ENCODE peak calls at places on chromosomes 2 and 18, in five cellular contexts. One of them, this sample, is unnamed.

GRCh38 chr2:230614040-230614439 is 98.6 kb upstream of the CAB39 start:
- DNase-seq in HepG2: no peak
- DNase-seq in H1: no peak
- DNase-seq in K562: no peak
- DNase-seq in GM12878: no peak
- DNase-seq in this sample: no peak

GRCh38 chr18:79169958-79170555 is 100.9 kb downstream of the ATP9B start:
- DNase-seq in HepG2: peak; percentile 10
- DNase-seq in H1: no peak
- DNase-seq in K562: no peak
- DNase-seq in GM12878: no peak
- DNase-seq in this sample: no peak

GRCh38 chr2:61272421-61273070 is 110.6 kb downstream of the C2orf74 start:
- DNase-seq in HepG2: no peak
- DNase-seq in H1: no peak
- DNase-seq in K562: no peak
- DNase-seq in GM12878: no peak
- DNase-seq in this sample: no peak

GRCh38 chr2:751474-751873 is 74.3 kb upstream of the TMEM18 start:
- DNase-seq in HepG2: no peak
- DNase-seq in H1: no peak
- DNase-seq in K562: no peak
- DNase-seq in GM12878: no peak
- DNase-seq in this sample: no peak

GRCh38 chr2:120820885-120821279 is 85.2 kb downstream of the GLI2 start:
- DNase-seq in HepG2: no peak
- DNase-seq in H1: no peak
- DNase-seq in K562: peak; percentile 39
- DNase-seq in GM12878: no peak
- DNase-seq in this sample: no peak

GRCh38 chr18:12991839-12992216 is 666 bp downstream of the CEP192 start:
- DNase-seq in HepG2: no peak
- DNase-seq in H1: no peak
- DNase-seq in K562: no peak
- DNase-seq in GM12878: no peak
- DNase-seq in this sample: no peak

GRCh38 chr18:48199399-48199798 is 209.8 kb downstream of the ZBTB7C start:
- DNase-seq in HepG2: no peak
- DNase-seq in H1: no peak
- DNase-seq in K562: no peak
- DNase-seq in GM12878: no peak
- DNase-seq in this sample: no peak

GRCh38 chr2:71611247-71611646 is 157.9 kb downstream of the DYSF start:
- DNase-seq in HepG2: no peak
- DNase-seq in H1: peak; percentile 29
- DNase-seq in K562: no peak
- DNase-seq in GM12878: no peak
- DNase-seq in this sample: no peak

GRCh38 chr2:170812716-170813585 is 3.7 kb upstream of the GAD1 start:
- DNase-seq in HepG2: peak; percentile 82
- DNase-seq in H1: peak; percentile 54
- DNase-seq in K562: peak; percentile 67
- DNase-seq in GM12878: no peak
- DNase-seq in this sample: peak; percentile 80

GRCh38 chr2:65313126-65313953 is 85.7 kb downstream of the ACTR2 start:
- DNase-seq in HepG2: no peak
- DNase-seq in H1: no peak
- DNase-seq in K562: no peak
- DNase-seq in GM12878: no peak
- DNase-seq in this sample: no peak

GRCh38 chr2:234158812-234159211 is 108.3 kb downstream of the SPP2 start:
- DNase-seq in HepG2: no peak
- DNase-seq in H1: no peak
- DNase-seq in K562: no peak
- DNase-seq in GM12878: no peak
- DNase-seq in this sample: no peak

GRCh38 chr2:96853321-96853720 is 4.5 kb downstream of the ANKRD39 start:
- DNase-seq in HepG2: no peak
- DNase-seq in H1: no peak
- DNase-seq in K562: no peak
- DNase-seq in GM12878: no peak
- DNase-seq in this sample: no peak

GRCh38 chr2:238466242-238466598 is 39.5 kb downstream of the ASB1 start:
- DNase-seq in HepG2: no peak
- DNase-seq in H1: no peak
- DNase-seq in K562: no peak
- DNase-seq in GM12878: no peak
- DNase-seq in this sample: no peak

GRCh38 chr2:130341562-130342019 is 1.1 kb upstream of the IMP4 start:
- DNase-seq in HepG2: no peak
- DNase-seq in H1: no peak
- DNase-seq in K562: peak; percentile 35
- DNase-seq in GM12878: no peak
- DNase-seq in this sample: no peak

GRCh38 chr18:50642439-50642838 is 82.6 kb downstream of the MAPK4 start:
- DNase-seq in HepG2: no peak
- DNase-seq in H1: no peak
- DNase-seq in K562: no peak
- DNase-seq in GM12878: no peak
- DNase-seq in this sample: no peak

GRCh38 chr2:110866496-110866895 is 134.1 kb downstream of the ACOXL start:
- DNase-seq in HepG2: no peak
- DNase-seq in H1: no peak
- DNase-seq in K562: no peak
- DNase-seq in GM12878: no peak
- DNase-seq in this sample: no peak

GRCh38 chr2:231306791-231307440 is 88.6 kb upstream of the B3GNT7 start:
- DNase-seq in HepG2: no peak
- DNase-seq in H1: peak; percentile 40
- DNase-seq in K562: no peak
- DNase-seq in GM12878: no peak
- DNase-seq in this sample: no peak

GRCh38 chr18:159037-159652 is 788 bp downstream of the USP14 start:
- DNase-seq in HepG2: peak; percentile 33
- DNase-seq in H1: peak; percentile 41
- DNase-seq in K562: no peak
- DNase-seq in GM12878: no peak
- DNase-seq in this sample: no peak

GRCh38 chr2:23679044-23679443 is 247.9 kb downstream of the ATAD2B start:
- DNase-seq in HepG2: no peak
- DNase-seq in H1: no peak
- DNase-seq in K562: no peak
- DNase-seq in GM12878: no peak
- DNase-seq in this sample: no peak

GRCh38 chr2:69082430-69082997 is 69.5 kb downstream of the ANTXR1 start:
- DNase-seq in HepG2: peak; percentile 92
- DNase-seq in H1: no peak
- DNase-seq in K562: no peak
- DNase-seq in GM12878: no peak
- DNase-seq in this sample: no peak

GRCh38 chr2:240597054-240597418 is 10.5 kb downstream of the CAPN10 start:
- DNase-seq in HepG2: no peak
- DNase-seq in H1: no peak
- DNase-seq in K562: no peak
- DNase-seq in GM12878: no peak
- DNase-seq in this sample: no peak

GRCh38 chr2:167013227-167013626 is 124.9 kb downstream of the XIRP2 start:
- DNase-seq in HepG2: no peak
- DNase-seq in H1: no peak
- DNase-seq in K562: no peak
- DNase-seq in GM12878: no peak
- DNase-seq in this sample: no peak

GRCh38 chr2:208350610-208351009 is 56.0 kb upstream of the PTH2R start:
- DNase-seq in HepG2: no peak
- DNase-seq in H1: no peak
- DNase-seq in K562: no peak
- DNase-seq in GM12878: no peak
- DNase-seq in this sample: no peak

GRCh38 chr2:43105586-43106562 is 120.5 kb downstream of the ZFP36L2 start:
- DNase-seq in HepG2: peak; percentile 44
- DNase-seq in H1: no peak
- DNase-seq in K562: peak; percentile 81
- DNase-seq in GM12878: peak; percentile 35
- DNase-seq in this sample: peak; percentile 4

GRCh38 chr2:167592441-167592840 is 655.0 kb downstream of the STK39 start:
- DNase-seq in HepG2: no peak
- DNase-seq in H1: no peak
- DNase-seq in K562: no peak
- DNase-seq in GM12878: no peak
- DNase-seq in this sample: no peak

GRCh38 chr18:59123588-59124369 is 15.9 kb upstream of the SEC11C start:
- DNase-seq in HepG2: no peak
- DNase-seq in H1: no peak
- DNase-seq in K562: no peak
- DNase-seq in GM12878: no peak
- DNase-seq in this sample: no peak

GRCh38 chr2:8312861-8313768 is 368.7 kb upstream of the ID2 start:
- DNase-seq in HepG2: no peak
- DNase-seq in H1: peak; percentile 14
- DNase-seq in K562: peak; percentile 59
- DNase-seq in GM12878: peak; percentile 96
- DNase-seq in this sample: peak; percentile 47

GRCh38 chr2:628651-629050 is 48.6 kb downstream of the TMEM18 start:
- DNase-seq in HepG2: no peak
- DNase-seq in H1: peak; percentile 38
- DNase-seq in K562: no peak
- DNase-seq in GM12878: no peak
- DNase-seq in this sample: no peak

GRCh38 chr18:35110554-35111058 is 69.4 kb downstream of the MAPRE2 start:
- DNase-seq in HepG2: no peak
- DNase-seq in H1: no peak
- DNase-seq in K562: peak; percentile 79
- DNase-seq in GM12878: no peak
- DNase-seq in this sample: no peak

GRCh38 chr18:35786359-35787042 is 186.0 kb upstream of the RMP24 start:
- DNase-seq in HepG2: no peak
- DNase-seq in H1: no peak
- DNase-seq in K562: no peak
- DNase-seq in GM12878: peak; percentile 20
- DNase-seq in this sample: no peak

GRCh38 chr18:48816554-48816953 is 134.2 kb downstream of the SMAD7 start:
- DNase-seq in HepG2: no peak
- DNase-seq in H1: no peak
- DNase-seq in K562: no peak
- DNase-seq in GM12878: no peak
- DNase-seq in this sample: no peak

GRCh38 chr2:86396304-86396785 is 44.8 kb upstream of the KDM3A start:
- DNase-seq in HepG2: peak; percentile 51
- DNase-seq in H1: no peak
- DNase-seq in K562: peak; percentile 29
- DNase-seq in GM12878: no peak
- DNase-seq in this sample: peak; percentile 33
- TF ChIP-seq ATF3 in HepG2: no peak
- TF ChIP-seq ATF3 in H1: no peak
- TF ChIP-seq ATF3 in K562: no peak
- TF ChIP-seq ATF3 in GM12878: no peak
- TF ChIP-seq ATF3 in this sample: no peak

GRCh38 chr2:219246559-219246958 is 1.3 kb downstream of the STK16 start:
- DNase-seq in HepG2: no peak
- DNase-seq in H1: no peak
- DNase-seq in K562: no peak
- DNase-seq in GM12878: no peak
- DNase-seq in this sample: no peak

GRCh38 chr2:219245148-219245898 is at the start of the genes GLB1L and STK16:
- DNase-seq in HepG2: peak; percentile 89
- DNase-seq in H1: peak; percentile 98
- DNase-seq in K562: peak; percentile 89
- DNase-seq in GM12878: peak; percentile 75
- DNase-seq in this sample: peak; percentile 83

GRCh38 chr2:219245899-219246230 is 586 bp downstream of the STK16 start:
- DNase-seq in HepG2: no peak
- DNase-seq in H1: no peak
- DNase-seq in K562: no peak
- DNase-seq in GM12878: no peak
- DNase-seq in this sample: no peak

GRCh38 chr2:219244789-219245147 is 476 bp downstream of the GLB1L start:
- DNase-seq in HepG2: no peak
- DNase-seq in H1: no peak
- DNase-seq in K562: no peak
- DNase-seq in GM12878: no peak
- DNase-seq in this sample: no peak

DNA sequence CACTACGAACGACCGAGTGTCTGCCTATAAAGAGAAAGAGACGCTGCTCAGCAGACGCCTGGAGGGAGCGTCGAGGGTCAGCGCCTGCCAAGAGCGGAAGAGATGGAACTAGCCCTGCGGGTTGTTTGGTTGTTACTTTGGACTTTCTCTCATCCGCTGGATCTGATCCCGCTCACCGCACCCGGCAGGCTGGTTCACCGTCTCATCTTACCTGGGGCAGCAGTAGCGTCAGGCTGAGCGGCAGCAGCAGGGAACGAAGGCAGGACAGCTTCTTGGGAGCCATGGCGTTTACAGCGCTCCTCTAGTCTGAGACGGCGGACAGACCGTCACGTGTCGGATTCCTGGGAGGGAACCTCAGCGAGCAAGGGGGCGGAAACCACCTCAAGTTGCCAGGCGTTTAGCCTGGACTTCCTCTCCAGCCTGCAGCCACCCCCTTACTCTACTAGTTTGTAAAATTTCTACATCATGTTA is 1.9 kb downstream of the GLB1L start:
- DNase-seq in HepG2: no peak
- DNase-seq in H1: no peak
- DNase-seq in K562: no peak
- DNase-seq in GM12878: no peak
- DNase-seq in this sample: no peak
- TF ChIP-seq YY1 in HepG2: no peak
- TF ChIP-seq YY1 in H1: no peak
- TF ChIP-seq YY1 in K562: no peak
- TF ChIP-seq YY1 in GM12878: no peak
- TF ChIP-seq YY1 in this sample: no peak

GRCh38 chr2:239590995-239591915 is 190.4 kb upstream of the HDAC4 start:
- DNase-seq in HepG2: no peak
- DNase-seq in H1: no peak
- DNase-seq in K562: no peak
- DNase-seq in GM12878: no peak
- DNase-seq in this sample: no peak
- TF ChIP-seq ATF3 in HepG2: no peak
- TF ChIP-seq ATF3 in H1: no peak
- TF ChIP-seq ATF3 in K562: no peak
- TF ChIP-seq ATF3 in GM12878: no peak
- TF ChIP-seq ATF3 in this sample: no peak

GRCh38 chr2:84899181-84899580 is 6.3 kb upstream of the TMSB10 start:
- DNase-seq in HepG2: no peak
- DNase-seq in H1: no peak
- DNase-seq in K562: no peak
- DNase-seq in GM12878: no peak
- DNase-seq in this sample: no peak

GRCh38 chr2:84894758-84895520 is 10.5 kb upstream of the TMSB10 start:
- DNase-seq in HepG2: no peak
- DNase-seq in H1: no peak
- DNase-seq in K562: no peak
- DNase-seq in GM12878: no peak
- DNase-seq in this sample: no peak

GRCh38 chr2:84899681-84900080 is 5.8 kb upstream of the TMSB10 start:
- DNase-seq in HepG2: no peak
- DNase-seq in H1: no peak
- DNase-seq in K562: no peak
- DNase-seq in GM12878: no peak
- DNase-seq in this sample: no peak

GRCh38 chr2:84900951-84901350 is 4.5 kb upstream of the TMSB10 start:
- DNase-seq in HepG2: no peak
- DNase-seq in H1: no peak
- DNase-seq in K562: no peak
- DNase-seq in GM12878: no peak
- DNase-seq in this sample: no peak

GRCh38 chr2:84897773-84898172 is 7.7 kb upstream of the TMSB10 start:
- DNase-seq in HepG2: no peak
- DNase-seq in H1: no peak
- DNase-seq in K562: no peak
- DNase-seq in GM12878: no peak
- DNase-seq in this sample: no peak
- TF ChIP-seq YY1 in HepG2: no peak
- TF ChIP-seq YY1 in H1: no peak
- TF ChIP-seq YY1 in K562: no peak
- TF ChIP-seq YY1 in GM12878: no peak
- TF ChIP-seq YY1 in this sample: no peak

This sample was measured in HCT116.